ENCODE peak calls at places on chromosomes 11 and 22, in nine cellular contexts. One of them, this sample, is unnamed. For H3K4me1, the result is how much of the 10 kb centered on the place peaks cover.

GRCh38 chr11:57353461-57354251 is 15.5 kb downstream of the P2RX3 start:
- DNase-seq in upper lobe of right lung: no peak
- DNase-seq in mammary epithelial cell: no peak
- DNase-seq in lower lobe of right lung: no peak
- DNase-seq in neural progenitor cell: peak
- DNase-seq in right cardiac atrium: no peak
- DNase-seq in hepatocyte: no peak
- DNase-seq in lung: no peak
- DNase-seq in uterus: no peak
- DNase-seq in this sample: no peak

GRCh38 chr22:24796860-24797259 is 9.2 kb upstream of the SGSM1 start:
- DNase-seq in upper lobe of right lung: no peak
- DNase-seq in mammary epithelial cell: no peak
- DNase-seq in lower lobe of right lung: no peak
- DNase-seq in neural progenitor cell: no peak
- DNase-seq in right cardiac atrium: no peak
- DNase-seq in hepatocyte: no peak
- DNase-seq in lung: no peak
- DNase-seq in uterus: no peak
- DNase-seq in this sample: no peak

GRCh38 chr11:117442869-117443239 is 115.2 kb downstream of the CEP164 start:
- DNase-seq in upper lobe of right lung: peak
- DNase-seq in mammary epithelial cell: no peak
- DNase-seq in lower lobe of right lung: no peak
- DNase-seq in neural progenitor cell: no peak
- DNase-seq in right cardiac atrium: no peak
- DNase-seq in hepatocyte: no peak
- DNase-seq in lung: no peak
- DNase-seq in uterus: no peak
- DNase-seq in this sample: no peak

GRCh38 chr11:122524532-122524882 is 131.0 kb upstream of the UBASH3B start:
- DNase-seq in upper lobe of right lung: no peak
- DNase-seq in mammary epithelial cell: no peak
- DNase-seq in lower lobe of right lung: no peak
- DNase-seq in neural progenitor cell: peak
- DNase-seq in right cardiac atrium: no peak
- DNase-seq in hepatocyte: peak
- DNase-seq in lung: no peak
- DNase-seq in uterus: no peak
- DNase-seq in this sample: peak

GRCh38 chr11:65468874-65469333 is 29.9 kb upstream of the MALAT1 start:
- DNase-seq in upper lobe of right lung: peak
- DNase-seq in mammary epithelial cell: peak
- DNase-seq in lower lobe of right lung: peak
- DNase-seq in neural progenitor cell: peak
- DNase-seq in right cardiac atrium: no peak
- DNase-seq in hepatocyte: peak
- DNase-seq in lung: peak
- DNase-seq in uterus: no peak
- DNase-seq in this sample: peak

GRCh38 chr11:62004473-62004872 is 37.0 kb upstream of the FTH1 start:
- DNase-seq in upper lobe of right lung: no peak
- DNase-seq in mammary epithelial cell: peak
- DNase-seq in lower lobe of right lung: no peak
- DNase-seq in neural progenitor cell: no peak
- DNase-seq in right cardiac atrium: peak
- DNase-seq in hepatocyte: no peak
- DNase-seq in lung: no peak
- DNase-seq in uterus: no peak
- DNase-seq in this sample: no peak

GRCh38 chr11:13880719-13881118 is 81.8 kb upstream of the SPON1 start:
- DNase-seq in upper lobe of right lung: no peak
- DNase-seq in mammary epithelial cell: peak
- DNase-seq in lower lobe of right lung: no peak
- DNase-seq in neural progenitor cell: no peak
- DNase-seq in right cardiac atrium: no peak
- DNase-seq in hepatocyte: no peak
- DNase-seq in lung: no peak
- DNase-seq in uterus: no peak
- DNase-seq in this sample: no peak

GRCh38 chr11:103222801-103223200 is 113.6 kb downstream of the DYNC2H1 start:
- DNase-seq in upper lobe of right lung: no peak
- DNase-seq in mammary epithelial cell: no peak
- DNase-seq in lower lobe of right lung: no peak
- DNase-seq in neural progenitor cell: no peak
- DNase-seq in right cardiac atrium: no peak
- DNase-seq in hepatocyte: no peak
- DNase-seq in lung: no peak
- DNase-seq in uterus: no peak
- DNase-seq in this sample: no peak

GRCh38 chr11:69992943-69993694 is 85.0 kb upstream of the ANO1 start:
- DNase-seq in upper lobe of right lung: peak
- DNase-seq in mammary epithelial cell: peak
- DNase-seq in lower lobe of right lung: no peak
- DNase-seq in neural progenitor cell: no peak
- DNase-seq in right cardiac atrium: no peak
- DNase-seq in hepatocyte: no peak
- DNase-seq in lung: no peak
- DNase-seq in uterus: no peak
- DNase-seq in this sample: no peak

GRCh38 chr11:70111269-70112016 is 33.3 kb downstream of the ANO1 start:
- DNase-seq in upper lobe of right lung: no peak
- DNase-seq in mammary epithelial cell: no peak
- DNase-seq in lower lobe of right lung: no peak
- DNase-seq in neural progenitor cell: peak
- DNase-seq in right cardiac atrium: peak
- DNase-seq in hepatocyte: peak
- DNase-seq in lung: no peak
- DNase-seq in uterus: no peak
- DNase-seq in this sample: peak

GRCh38 chr11:18878211-18878610 is 61.0 kb downstream of the MRGPRX1 start:
- DNase-seq in upper lobe of right lung: no peak
- DNase-seq in mammary epithelial cell: no peak
- DNase-seq in lower lobe of right lung: no peak
- DNase-seq in neural progenitor cell: no peak
- DNase-seq in right cardiac atrium: no peak
- DNase-seq in hepatocyte: no peak
- DNase-seq in lung: no peak
- DNase-seq in uterus: no peak
- DNase-seq in this sample: no peak

GRCh38 chr11:125141686-125142535 is 22.6 kb upstream of the PKNOX2 start:
- DNase-seq in upper lobe of right lung: peak
- DNase-seq in mammary epithelial cell: no peak
- DNase-seq in lower lobe of right lung: peak
- DNase-seq in neural progenitor cell: peak
- DNase-seq in right cardiac atrium: peak
- DNase-seq in hepatocyte: peak
- DNase-seq in lung: peak
- DNase-seq in uterus: no peak
- DNase-seq in this sample: peak

DNA sequence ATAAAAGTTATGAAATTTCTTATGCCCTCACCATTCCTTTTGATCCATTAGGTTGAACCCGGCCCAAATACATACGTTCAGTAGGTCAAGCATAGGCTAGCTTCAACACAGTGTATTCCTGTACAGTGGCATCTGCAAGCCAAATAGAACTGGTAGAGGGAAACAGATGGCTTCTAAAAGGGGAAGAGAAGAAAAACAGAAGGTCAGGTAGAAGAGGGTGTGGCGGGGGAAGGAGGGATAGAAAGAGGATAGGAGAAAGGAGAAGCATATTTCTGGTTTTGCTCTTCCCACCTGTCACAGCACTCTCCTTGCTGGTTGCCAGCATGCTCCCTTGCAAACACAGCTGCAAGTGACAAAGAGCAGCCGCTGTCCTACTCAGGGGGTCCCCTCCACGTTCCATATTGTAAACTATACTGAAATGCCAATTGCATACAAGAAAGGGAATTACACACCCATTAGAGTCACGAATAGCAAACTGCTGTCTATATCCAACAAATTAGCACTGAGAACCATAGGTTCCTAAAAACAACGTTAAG is 71.9 kb downstream of the PHF21A start:
- DNase-seq in upper lobe of right lung: no peak
- DNase-seq in mammary epithelial cell: no peak
- DNase-seq in lower lobe of right lung: no peak
- DNase-seq in neural progenitor cell: peak
- DNase-seq in right cardiac atrium: no peak
- DNase-seq in hepatocyte: no peak
- DNase-seq in lung: no peak
- DNase-seq in uterus: no peak
- DNase-seq in this sample: peak
- H3K4me1 ChIP-seq in upper lobe of right lung: under half
- H3K4me1 ChIP-seq in mammary epithelial cell: under half
- H3K4me1 ChIP-seq in lower lobe of right lung: under half
- H3K4me1 ChIP-seq in neural progenitor cell: half or more
- H3K4me1 ChIP-seq in right cardiac atrium: under half
- H3K4me1 ChIP-seq in hepatocyte: under half
- H3K4me1 ChIP-seq in lung: under half
- H3K4me1 ChIP-seq in uterus: under half
- H3K4me1 ChIP-seq in this sample: under half

GRCh38 chr22:50104149-50104548 is 14.3 kb downstream of the MOV10L1 start:
- DNase-seq in upper lobe of right lung: no peak
- DNase-seq in mammary epithelial cell: no peak
- DNase-seq in lower lobe of right lung: no peak
- DNase-seq in neural progenitor cell: no peak
- DNase-seq in right cardiac atrium: no peak
- DNase-seq in hepatocyte: no peak
- DNase-seq in lung: no peak
- DNase-seq in uterus: no peak
- DNase-seq in this sample: no peak
- H3K4me1 ChIP-seq in upper lobe of right lung: under half
- H3K4me1 ChIP-seq in mammary epithelial cell: under half
- H3K4me1 ChIP-seq in lower lobe of right lung: under half
- H3K4me1 ChIP-seq in neural progenitor cell: under half
- H3K4me1 ChIP-seq in right cardiac atrium: under half
- H3K4me1 ChIP-seq in hepatocyte: under half
- H3K4me1 ChIP-seq in lung: under half
- H3K4me1 ChIP-seq in uterus: under half
- H3K4me1 ChIP-seq in this sample: under half

GRCh38 chr22:22040908-22041307 is 58.3 kb upstream of the TOP3B start:
- DNase-seq in upper lobe of right lung: no peak
- DNase-seq in mammary epithelial cell: no peak
- DNase-seq in lower lobe of right lung: no peak
- DNase-seq in neural progenitor cell: no peak
- DNase-seq in right cardiac atrium: no peak
- DNase-seq in hepatocyte: no peak
- DNase-seq in lung: no peak
- DNase-seq in uterus: no peak
- DNase-seq in this sample: no peak
- H3K4me1 ChIP-seq in upper lobe of right lung: under half
- H3K4me1 ChIP-seq in mammary epithelial cell: under half
- H3K4me1 ChIP-seq in lower lobe of right lung: under half
- H3K4me1 ChIP-seq in neural progenitor cell: under half
- H3K4me1 ChIP-seq in right cardiac atrium: under half
- H3K4me1 ChIP-seq in hepatocyte: under half
- H3K4me1 ChIP-seq in lung: under half
- H3K4me1 ChIP-seq in uterus: under half
- H3K4me1 ChIP-seq in this sample: under half

GRCh38 chr22:20569059-20570058 is 61.9 kb downstream of the MED15 start:
- DNase-seq in upper lobe of right lung: peak
- DNase-seq in mammary epithelial cell: peak
- DNase-seq in lower lobe of right lung: peak
- DNase-seq in neural progenitor cell: no peak
- DNase-seq in right cardiac atrium: peak
- DNase-seq in hepatocyte: peak
- DNase-seq in lung: peak
- DNase-seq in uterus: peak
- DNase-seq in this sample: no peak
- H3K4me1 ChIP-seq in upper lobe of right lung: half or more
- H3K4me1 ChIP-seq in mammary epithelial cell: half or more
- H3K4me1 ChIP-seq in lower lobe of right lung: half or more
- H3K4me1 ChIP-seq in neural progenitor cell: under half
- H3K4me1 ChIP-seq in right cardiac atrium: under half
- H3K4me1 ChIP-seq in hepatocyte: under half
- H3K4me1 ChIP-seq in lung: under half
- H3K4me1 ChIP-seq in uterus: under half
- H3K4me1 ChIP-seq in this sample: under half

GRCh38 chr11:34236572-34236971 is 121.2 kb downstream of the ABTB2 start:
- DNase-seq in upper lobe of right lung: no peak
- DNase-seq in mammary epithelial cell: no peak
- DNase-seq in lower lobe of right lung: no peak
- DNase-seq in neural progenitor cell: peak
- DNase-seq in right cardiac atrium: no peak
- DNase-seq in hepatocyte: no peak
- DNase-seq in lung: no peak
- DNase-seq in uterus: no peak
- DNase-seq in this sample: no peak
- H3K4me1 ChIP-seq in upper lobe of right lung: under half
- H3K4me1 ChIP-seq in mammary epithelial cell: under half
- H3K4me1 ChIP-seq in lower lobe of right lung: under half
- H3K4me1 ChIP-seq in neural progenitor cell: under half
- H3K4me1 ChIP-seq in right cardiac atrium: under half
- H3K4me1 ChIP-seq in hepatocyte: under half
- H3K4me1 ChIP-seq in lung: under half
- H3K4me1 ChIP-seq in uterus: under half
- H3K4me1 ChIP-seq in this sample: under half

GRCh38 chr22:40326905-40327735 is 19.2 kb upstream of the ADSL start:
- DNase-seq in upper lobe of right lung: no peak
- DNase-seq in mammary epithelial cell: no peak
- DNase-seq in lower lobe of right lung: no peak
- DNase-seq in neural progenitor cell: peak
- DNase-seq in right cardiac atrium: no peak
- DNase-seq in hepatocyte: peak
- DNase-seq in lung: no peak
- DNase-seq in uterus: no peak
- DNase-seq in this sample: no peak
- H3K4me1 ChIP-seq in upper lobe of right lung: under half
- H3K4me1 ChIP-seq in mammary epithelial cell: under half
- H3K4me1 ChIP-seq in lower lobe of right lung: under half
- H3K4me1 ChIP-seq in neural progenitor cell: under half
- H3K4me1 ChIP-seq in right cardiac atrium: under half
- H3K4me1 ChIP-seq in hepatocyte: under half
- H3K4me1 ChIP-seq in lung: under half
- H3K4me1 ChIP-seq in uterus: under half
- H3K4me1 ChIP-seq in this sample: under half